ENCODE peak calls at places on chromosomes 13 and 19, in ten cellular contexts. P, M, X, A, C, Y, Z, K, F and I are unnamed samples.

GRCh38 chr19:33416307-33417215 is 43.1 kb downstream of the CEBPG start:
- DNase-seq in M (peak; percentile 75), Z (peak; percentile 41), X (peak; percentile 62), Y (peak; percentile 70), A (peak; percentile 63), F (no peak), K (peak; percentile 90), C (peak; percentile 37), P (no peak), I (no peak)

GRCh38 chr19:46614114-46614701 is 10.7 kb downstream of the PTGIR start:
- DNase-seq in Y (peak; percentile 85), K (peak; percentile 90), A (peak; percentile 79), Z (peak; percentile 49), M (peak; percentile 88), P (peak; percentile 84), C (peak; percentile 66), F (no peak), X (peak; percentile 80), I (peak; percentile 86)

GRCh38 chr13:99941086-99941485 is 30.5 kb downstream of the ZIC5 start:
- DNase-seq in K (no peak), M (no peak), A (no peak), P (no peak), Z (no peak), Y (no peak), X (peak; percentile 88), F (no peak), C (no peak), I (no peak)

GRCh38 chr19:55670280-55671053 is 4.6 kb upstream of the EPN1 start:
- DNase-seq in A (no peak), F (no peak), C (no peak), K (no peak), Z (no peak), P (peak; percentile 61), M (no peak), Y (no peak), X (peak; percentile 81), I (peak; percentile 70)

GRCh38 chr19:38665219-38665931 is 17.9 kb downstream of the ACTN4 start:
- DNase-seq in F (no peak), A (no peak), C (no peak), Z (no peak), Y (no peak), K (no peak), P (no peak), X (no peak), M (no peak), I (no peak)

GRCh38 chr19:1063030-1063908 is 3.7 kb upstream of the ARHGAP45 start:
- DNase-seq in X (peak; percentile 58), F (no peak), C (peak; percentile 57), M (no peak), A (no peak), Y (no peak), Z (no peak), P (no peak), K (peak; percentile 43), I (peak; percentile 63)

GRCh38 chr19:3471954-3472655 is 8.2 kb downstream of the SMIM24 start:
- DNase-seq in C (no peak), Y (peak; percentile 67), A (peak; percentile 17), Z (no peak), K (no peak), P (peak; percentile 42), F (no peak), M (peak; percentile 42), X (no peak), I (no peak)

GRCh38 chr13:44058586-44059238 is 179.0 kb downstream of the LACC1 start:
- DNase-seq in C (no peak), P (no peak), A (no peak), Z (no peak), F (no peak), K (peak; percentile 57), X (no peak), M (no peak), Y (no peak), I (no peak)

GRCh38 chr19:49911381-49912145 is 14.9 kb upstream of the IL4I1 start:
- DNase-seq in C (no peak), Z (no peak), X (no peak), P (no peak), Y (no peak), A (no peak), K (no peak), F (no peak), M (no peak), I (no peak)

GRCh38 chr19:12293771-12294307 is 844 bp downstream of the ZNF44 start:
- DNase-seq in A (peak; percentile 50), Y (peak; percentile 48), Z (peak; percentile 48), F (no peak), K (peak; percentile 85), P (peak; percentile 48), M (peak; percentile 92), C (peak; percentile 22), X (peak; percentile 96), I (peak; percentile 94)

GRCh38 chr13:110305949-110306339 is 1.0 kb downstream of the COL4A1 start:
- DNase-seq in X (no peak), K (no peak), A (peak; percentile 43), Y (no peak), F (no peak), P (peak; percentile 35), Z (no peak), C (no peak), M (no peak), I (no peak)

GRCh38 chr13:21399741-21400140 is 59.4 kb downstream of the ZDHHC20 start:
- DNase-seq in P (no peak), X (no peak), Z (peak; percentile 8), C (no peak), M (no peak), F (no peak), K (no peak), A (no peak), Y (no peak), I (no peak)

GRCh38 chr19:52516191-52516590 is 11.3 kb upstream of the ZNF808 start:
- DNase-seq in F (no peak), A (no peak), P (no peak), Y (no peak), Z (no peak), C (no peak), X (no peak), M (no peak), K (peak; percentile 36), I (no peak)

GRCh38 chr13:73268306-73268705 is 209.5 kb downstream of the KLF5 start:
- DNase-seq in C (no peak), F (no peak), P (no peak), Y (no peak), A (peak; percentile 17), X (no peak), Z (no peak), M (no peak), K (no peak), I (no peak)

GRCh38 chr13:78060966-78061365 is 142.3 kb upstream of the EDNRB start:
- DNase-seq in C (no peak), A (no peak), X (no peak), Z (no peak), Y (no peak), P (no peak), M (peak; percentile 54), F (no peak), K (no peak), I (no peak)

GRCh38 chr19:4108767-4109625 is 14.9 kb downstream of the MAP2K2 start:
- DNase-seq in P (no peak), M (peak; percentile 27), Y (no peak), K (no peak), C (peak; percentile 59), X (no peak), A (no peak), Z (no peak), F (no peak), I (peak; percentile 59)

GRCh38 chr19:53467138-53467502 is 413 bp upstream of the ZNF813 start:
- DNase-seq in M (no peak), Y (peak; percentile 34), A (no peak), X (no peak), K (no peak), P (peak; percentile 23), Z (peak; percentile 2), F (no peak), C (no peak), I (peak; percentile 54)

GRCh38 chr13:99257291-99257690 is 888 bp downstream of the GPR18 start:
- DNase-seq in X (no peak), K (no peak), A (no peak), M (no peak), Y (no peak), F (no peak), C (no peak), Z (no peak), P (no peak), I (no peak)

DNA sequence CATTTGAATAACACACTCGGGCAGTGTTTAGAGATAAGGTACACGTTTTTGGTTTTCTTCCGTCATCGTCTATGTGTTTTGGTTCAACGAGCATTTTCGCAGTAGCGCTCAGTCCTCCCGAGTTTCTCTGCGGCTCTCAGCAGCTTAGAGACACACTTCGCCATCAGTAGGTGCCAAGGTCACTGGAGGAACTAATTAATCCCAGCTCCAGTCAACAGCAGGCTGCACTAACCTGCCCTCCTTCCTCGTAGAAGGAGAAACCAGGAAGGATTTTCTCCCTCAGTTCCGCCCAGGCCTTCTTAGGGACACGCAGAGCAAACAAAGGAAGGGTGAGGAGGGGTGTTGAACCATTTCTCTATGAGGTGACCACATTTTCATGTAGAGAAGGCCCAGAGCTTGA is 12.6 kb downstream of the MBNL2 start:
- DNase-seq in F (no peak), C (no peak), K (no peak), Z (no peak), X (no peak), A (no peak), P (no peak), Y (no peak), M (peak; percentile 64), I (no peak)
- H3K4me1 ChIP-seq in F (peaks cover 4% of the 10 kb centered on the region), C (no peaks in the 10 kb centered on the region), K (peaks cover 7% of the 10 kb centered on the region), Z (peaks cover 12% of the 10 kb centered on the region), X (no peaks in the 10 kb centered on the region), A (peaks cover 10% of the 10 kb centered on the region), P (peaks cover 90% of the 10 kb centered on the region), Y (peaks cover 19% of the 10 kb centered on the region), M (peaks cover 47% of the 10 kb centered on the region), I (peaks cover 86% of the 10 kb centered on the region)

GRCh38 chr19:14434157-14434501 is 1.0 kb downstream of the PKN1 start:
- DNase-seq in Y (no peak), Z (no peak), X (no peak), A (no peak), F (no peak), C (no peak), K (no peak), M (peak; percentile 28), P (no peak), I (no peak)
- H3K27ac ChIP-seq in Y (no peak overlapping the region), Z (no peak overlapping the region), X (peak overlapping the region; percentile 72), A (peak overlapping the region; percentile 14), F (peak overlapping the region; percentile 70), C (peak overlapping the region; percentile 68), K (no peak overlapping the region), M (peak overlapping the region; percentile 86), P (peak overlapping the region; percentile 98), I (peak overlapping the region; percentile 90)

GRCh38 chr13:37788346-37788745 is 81.2 kb downstream of the TRPC4 start:
- DNase-seq in Y (no peak), F (no peak), Z (no peak), A (no peak), C (no peak), K (no peak), M (no peak), P (no peak), X (no peak), I (no peak)
- TF ChIP-seq CTCF in Y (no peak), F (no peak), Z (no peak), A (no peak), C (no peak), K (no peak), M (no peak), P (no peak), X (no peak), I (no peak)

DNA sequence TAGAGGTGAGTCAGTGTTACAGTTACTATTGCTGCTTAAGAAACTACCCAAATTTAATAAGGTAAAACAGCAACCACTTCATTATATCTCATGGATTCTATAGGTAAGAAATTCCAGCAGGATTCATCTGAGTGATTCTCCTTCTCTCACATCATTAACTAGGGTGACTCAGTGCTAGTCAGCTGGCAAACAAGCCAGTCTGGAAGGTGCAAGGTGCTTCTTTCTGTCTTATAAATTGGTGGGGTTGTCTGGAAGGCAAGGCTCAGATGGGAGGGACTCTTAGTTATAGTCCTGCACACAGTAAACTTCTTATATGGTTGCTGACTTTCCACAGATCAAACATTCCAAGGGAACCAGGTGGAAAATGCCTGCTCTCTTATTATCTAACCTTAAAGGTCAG is 484.5 kb downstream of the GPC5 start:
- DNase-seq in M (no peak), A (no peak), Z (no peak), P (no peak), F (no peak), C (no peak), X (no peak), Y (no peak), K (no peak), I (no peak)
- H3K4me1 ChIP-seq in M (no peaks in the 10 kb centered on the region), A (no peaks in the 10 kb centered on the region), Z (no peaks in the 10 kb centered on the region), P (no peaks in the 10 kb centered on the region), F (no peaks in the 10 kb centered on the region), C (no peaks in the 10 kb centered on the region), X (no peaks in the 10 kb centered on the region), Y (no peaks in the 10 kb centered on the region), K (no peaks in the 10 kb centered on the region), I (no peaks in the 10 kb centered on the region)